ENCODE peak calls at places on chromosomes 12 and 14, in nine cellular contexts. One of them, this sample, is unnamed.

GRCh38 chr12:44053550-44054243 is 217.8 kb downstream of the TMEM117 start:
- DNase-seq in OCI-M1: no peak
- DNase-seq in EH: peak; percentile 12
- DNase-seq in foreskin fibroblast: peak; percentile 2
- DNase-seq in K562: no peak
- DNase-seq in RWPE1: peak; percentile 72
- DNase-seq in SW 1271: no peak
- DNase-seq in stimulated activated CD4-positive, alpha-beta T cell treated with anti-CD3 and anti-CD28 coated beads, Interleukin-2, amount 100 ng/mL, for 24 hours: no peak
- DNase-seq in fibroblast of the conjunctiva: no peak
- DNase-seq in this sample: no peak

GRCh38 chr12:126159139-126159538 is 1093.9 kb downstream of the AACS start:
- DNase-seq in OCI-M1: no peak
- DNase-seq in EH: no peak
- DNase-seq in foreskin fibroblast: no peak
- DNase-seq in K562: no peak
- DNase-seq in RWPE1: no peak
- DNase-seq in SW 1271: no peak
- DNase-seq in stimulated activated CD4-positive, alpha-beta T cell treated with anti-CD3 and anti-CD28 coated beads, Interleukin-2, amount 100 ng/mL, for 24 hours: no peak
- DNase-seq in fibroblast of the conjunctiva: no peak
- DNase-seq in this sample: no peak

GRCh38 chr14:92589213-92589852 is 75.8 kb downstream of the RIN3 start:
- DNase-seq in OCI-M1: peak; percentile 20
- DNase-seq in EH: peak; percentile 51
- DNase-seq in foreskin fibroblast: peak; percentile 67
- DNase-seq in K562: peak; percentile 18
- DNase-seq in RWPE1: no peak
- DNase-seq in SW 1271: no peak
- DNase-seq in stimulated activated CD4-positive, alpha-beta T cell treated with anti-CD3 and anti-CD28 coated beads, Interleukin-2, amount 100 ng/mL, for 24 hours: no peak
- DNase-seq in fibroblast of the conjunctiva: no peak
- DNase-seq in this sample: peak; percentile 48

GRCh38 chr12:103677341-103677740 is 90.3 kb downstream of the STAB2 start:
- DNase-seq in OCI-M1: no peak
- DNase-seq in EH: no peak
- DNase-seq in foreskin fibroblast: no peak
- DNase-seq in K562: no peak
- DNase-seq in RWPE1: no peak
- DNase-seq in SW 1271: no peak
- DNase-seq in stimulated activated CD4-positive, alpha-beta T cell treated with anti-CD3 and anti-CD28 coated beads, Interleukin-2, amount 100 ng/mL, for 24 hours: no peak
- DNase-seq in fibroblast of the conjunctiva: no peak
- DNase-seq in this sample: no peak

GRCh38 chr12:110534811-110535210 is 32.7 kb downstream of the RAD9B start:
- DNase-seq in OCI-M1: no peak
- DNase-seq in EH: no peak
- DNase-seq in foreskin fibroblast: no peak
- DNase-seq in K562: no peak
- DNase-seq in RWPE1: no peak
- DNase-seq in SW 1271: no peak
- DNase-seq in stimulated activated CD4-positive, alpha-beta T cell treated with anti-CD3 and anti-CD28 coated beads, Interleukin-2, amount 100 ng/mL, for 24 hours: no peak
- DNase-seq in fibroblast of the conjunctiva: no peak
- DNase-seq in this sample: no peak

GRCh38 chr14:32512813-32513212 is 183.7 kb downstream of the AKAP6 start:
- DNase-seq in OCI-M1: no peak
- DNase-seq in EH: peak; percentile 31
- DNase-seq in foreskin fibroblast: peak; percentile 16
- DNase-seq in K562: no peak
- DNase-seq in RWPE1: no peak
- DNase-seq in SW 1271: no peak
- DNase-seq in stimulated activated CD4-positive, alpha-beta T cell treated with anti-CD3 and anti-CD28 coated beads, Interleukin-2, amount 100 ng/mL, for 24 hours: no peak
- DNase-seq in fibroblast of the conjunctiva: no peak
- DNase-seq in this sample: no peak

GRCh38 chr14:64476438-64476837 is 11.1 kb downstream of the AKAP5 start:
- DNase-seq in OCI-M1: no peak
- DNase-seq in EH: no peak
- DNase-seq in foreskin fibroblast: no peak
- DNase-seq in K562: no peak
- DNase-seq in RWPE1: no peak
- DNase-seq in SW 1271: no peak
- DNase-seq in stimulated activated CD4-positive, alpha-beta T cell treated with anti-CD3 and anti-CD28 coated beads, Interleukin-2, amount 100 ng/mL, for 24 hours: no peak
- DNase-seq in fibroblast of the conjunctiva: no peak
- DNase-seq in this sample: no peak

GRCh38 chr14:100546051-100546443 is 41.2 kb downstream of the BEGAIN start:
- DNase-seq in OCI-M1: peak; percentile 20
- DNase-seq in EH: peak; percentile 41
- DNase-seq in foreskin fibroblast: no peak
- DNase-seq in K562: no peak
- DNase-seq in RWPE1: peak; percentile 68
- DNase-seq in SW 1271: no peak
- DNase-seq in stimulated activated CD4-positive, alpha-beta T cell treated with anti-CD3 and anti-CD28 coated beads, Interleukin-2, amount 100 ng/mL, for 24 hours: peak; percentile 35
- DNase-seq in fibroblast of the conjunctiva: no peak
- DNase-seq in this sample: peak; percentile 59

GRCh38 chr14:102622262-102622885 is 29.9 kb downstream of the RCOR1 start:
- DNase-seq in OCI-M1: peak; percentile 11
- DNase-seq in EH: no peak
- DNase-seq in foreskin fibroblast: no peak
- DNase-seq in K562: no peak
- DNase-seq in RWPE1: no peak
- DNase-seq in SW 1271: no peak
- DNase-seq in stimulated activated CD4-positive, alpha-beta T cell treated with anti-CD3 and anti-CD28 coated beads, Interleukin-2, amount 100 ng/mL, for 24 hours: peak; percentile 25
- DNase-seq in fibroblast of the conjunctiva: no peak
- DNase-seq in this sample: no peak

This sample was measured in NB4.